ENCODE peak calls at places on chromosomes 7 and 10, in five cellular contexts. One of them, this sample, is unnamed. For H3K27me3, the result is how much of the 10 kb centered on the place peaks cover.

GRCh38 chr7:100686201-100686821 is 7.7 kb downstream of the GIGYF1 start:
- DNase-seq in MM.1S: no peak
- DNase-seq in K562: peak
- DNase-seq in cardiac muscle cell: no peak
- DNase-seq in BJ: no peak
- DNase-seq in this sample: no peak

GRCh38 chr7:127738859-127739258 is 86.9 kb downstream of the SND1 start:
- DNase-seq in MM.1S: no peak
- DNase-seq in K562: no peak
- DNase-seq in cardiac muscle cell: no peak
- DNase-seq in BJ: no peak
- DNase-seq in this sample: no peak

GRCh38 chr7:105769951-105770628 is 106.3 kb downstream of the ATXN7L1 start:
- DNase-seq in MM.1S: no peak
- DNase-seq in K562: no peak
- DNase-seq in cardiac muscle cell: no peak
- DNase-seq in BJ: no peak
- DNase-seq in this sample: no peak

GRCh38 chr10:132363921-132364593 is 32.1 kb downstream of the LRRC27 start:
- DNase-seq in MM.1S: no peak
- DNase-seq in K562: peak
- DNase-seq in cardiac muscle cell: peak
- DNase-seq in BJ: no peak
- DNase-seq in this sample: no peak

GRCh38 chr10:79090134-79090803 is 21.5 kb downstream of the ZMIZ1 start:
- DNase-seq in MM.1S: no peak
- DNase-seq in K562: no peak
- DNase-seq in cardiac muscle cell: no peak
- DNase-seq in BJ: no peak
- DNase-seq in this sample: no peak

GRCh38 chr10:15485684-15486316 is 114.7 kb upstream of the FAM171A1 start:
- DNase-seq in MM.1S: no peak
- DNase-seq in K562: no peak
- DNase-seq in cardiac muscle cell: no peak
- DNase-seq in BJ: peak
- DNase-seq in this sample: no peak

GRCh38 chr7:99497771-99498545 is 2.1 kb downstream of the ZNF394 start:
- DNase-seq in MM.1S: no peak
- DNase-seq in K562: no peak
- DNase-seq in cardiac muscle cell: no peak
- DNase-seq in BJ: no peak
- DNase-seq in this sample: no peak

GRCh38 chr10:4354382-4354812 is 471.6 kb upstream of the AKR1E2 start:
- DNase-seq in MM.1S: no peak
- DNase-seq in K562: no peak
- DNase-seq in cardiac muscle cell: no peak
- DNase-seq in BJ: peak
- DNase-seq in this sample: no peak

GRCh38 chr7:38178695-38179344 is 775 bp downstream of the STARD3NL start:
- DNase-seq in MM.1S: no peak
- DNase-seq in K562: no peak
- DNase-seq in cardiac muscle cell: no peak
- DNase-seq in BJ: no peak
- DNase-seq in this sample: no peak

GRCh38 chr7:18901881-18902280 is 215.6 kb downstream of the TWIST1 start:
- DNase-seq in MM.1S: no peak
- DNase-seq in K562: no peak
- DNase-seq in cardiac muscle cell: no peak
- DNase-seq in BJ: no peak
- DNase-seq in this sample: no peak

GRCh38 chr7:133783276-133783675 is 343.9 kb upstream of the LRGUK start:
- DNase-seq in MM.1S: no peak
- DNase-seq in K562: no peak
- DNase-seq in cardiac muscle cell: no peak
- DNase-seq in BJ: no peak
- DNase-seq in this sample: no peak

GRCh38 chr10:133159950-133160812 is at the start of gene KNDC1:
- DNase-seq in MM.1S: no peak
- DNase-seq in K562: peak
- DNase-seq in cardiac muscle cell: peak
- DNase-seq in BJ: no peak
- DNase-seq in this sample: no peak

GRCh38 chr10:71391701-71392100 is 5.0 kb upstream of the CDH23 start:
- DNase-seq in MM.1S: no peak
- DNase-seq in K562: no peak
- DNase-seq in cardiac muscle cell: no peak
- DNase-seq in BJ: no peak
- DNase-seq in this sample: no peak

GRCh38 chr10:27506280-27506679 is 2.2 kb downstream of the RAB18 start:
- DNase-seq in MM.1S: no peak
- DNase-seq in K562: no peak
- DNase-seq in cardiac muscle cell: no peak
- DNase-seq in BJ: no peak
- DNase-seq in this sample: no peak
- H3K4me3 ChIP-seq in MM.1S: no peak
- H3K4me3 ChIP-seq in K562: no peak
- H3K4me3 ChIP-seq in cardiac muscle cell: no peak
- H3K4me3 ChIP-seq in BJ: no peak
- H3K4me3 ChIP-seq in this sample: no peak

GRCh38 chr7:134878731-134879295 is 99.4 kb downstream of the CALD1 start:
- DNase-seq in MM.1S: peak
- DNase-seq in K562: no peak
- DNase-seq in cardiac muscle cell: no peak
- DNase-seq in BJ: no peak
- DNase-seq in this sample: no peak
- TF ChIP-seq CTCF in MM.1S: peak
- TF ChIP-seq CTCF in K562: no peak
- TF ChIP-seq CTCF in cardiac muscle cell: no peak
- TF ChIP-seq CTCF in BJ: no peak
- TF ChIP-seq CTCF in this sample: peak

GRCh38 chr7:151410405-151411390 is 860 bp upstream of the WDR86 start:
- DNase-seq in MM.1S: no peak
- DNase-seq in K562: no peak
- DNase-seq in cardiac muscle cell: peak
- DNase-seq in BJ: no peak
- DNase-seq in this sample: no peak

GRCh38 chr7:151408498-151408838 is 1.4 kb downstream of the WDR86 start:
- DNase-seq in MM.1S: no peak
- DNase-seq in K562: no peak
- DNase-seq in cardiac muscle cell: no peak
- DNase-seq in BJ: no peak
- DNase-seq in this sample: no peak

GRCh38 chr7:151411551-151411950 is 1.7 kb upstream of the WDR86 start:
- DNase-seq in MM.1S: no peak
- DNase-seq in K562: no peak
- DNase-seq in cardiac muscle cell: no peak
- DNase-seq in BJ: no peak
- DNase-seq in this sample: no peak

GRCh38 chr7:151408839-151409554 is 841 bp downstream of the WDR86 start:
- DNase-seq in MM.1S: peak
- DNase-seq in K562: no peak
- DNase-seq in cardiac muscle cell: peak
- DNase-seq in BJ: no peak
- DNase-seq in this sample: no peak

GRCh38 chr7:151409555-151410404 is at the start of gene WDR86:
- DNase-seq in MM.1S: no peak
- DNase-seq in K562: no peak
- DNase-seq in cardiac muscle cell: peak
- DNase-seq in BJ: no peak
- DNase-seq in this sample: no peak
- H3K27me3 ChIP-seq in MM.1S: half or more
- H3K27me3 ChIP-seq in K562: under half
- H3K27me3 ChIP-seq in cardiac muscle cell: under half
- H3K27me3 ChIP-seq in BJ: under half
- H3K27me3 ChIP-seq in this sample: under half

GRCh38 chr7:143325215-143325614 is 9.3 kb downstream of the CLCN1 start:
- DNase-seq in MM.1S: no peak
- DNase-seq in K562: no peak
- DNase-seq in cardiac muscle cell: no peak
- DNase-seq in BJ: no peak
- DNase-seq in this sample: no peak
- H3K4me3 ChIP-seq in MM.1S: no peak
- H3K4me3 ChIP-seq in K562: no peak
- H3K4me3 ChIP-seq in cardiac muscle cell: no peak
- H3K4me3 ChIP-seq in BJ: no peak
- H3K4me3 ChIP-seq in this sample: no peak

GRCh38 chr7:86470763-86471162 is 172.9 kb upstream of the GRM3 start:
- DNase-seq in MM.1S: no peak
- DNase-seq in K562: no peak
- DNase-seq in cardiac muscle cell: no peak
- DNase-seq in BJ: no peak
- DNase-seq in this sample: no peak
- TF ChIP-seq CTCF in MM.1S: no peak
- TF ChIP-seq CTCF in K562: no peak
- TF ChIP-seq CTCF in cardiac muscle cell: no peak
- TF ChIP-seq CTCF in BJ: no peak
- TF ChIP-seq CTCF in this sample: no peak

GRCh38 chr10:102241037-102241443 is 272 bp downstream of the PITX3 start:
- DNase-seq in MM.1S: no peak
- DNase-seq in K562: no peak
- DNase-seq in cardiac muscle cell: no peak
- DNase-seq in BJ: no peak
- DNase-seq in this sample: no peak
- H3K27me3 ChIP-seq in MM.1S: under half
- H3K27me3 ChIP-seq in K562: under half
- H3K27me3 ChIP-seq in cardiac muscle cell: under half
- H3K27me3 ChIP-seq in BJ: under half
- H3K27me3 ChIP-seq in this sample: under half